ENCODE peak calls at places on chromosomes 3 and 15, in ten cellular contexts. E is glomerular endothelial cell; M is activated CD4-positive, CD25-positive, alpha-beta regulatory T cell; J is stimulated activated CD4-positive, alpha-beta T cell treated with anti-CD3 and anti-CD28 coated beads, Interleukin-4, amount 100 ng/mL, for 24 hours; C is retina; O is PC-3; I is Panc1; B is stimulated activated CD8-positive, alpha-beta memory T cell treated with anti-CD3 and anti-CD28 coated beads, Interleukin-2, amount 100 ng/mL, for 1 hour; K is fibroblast of the conjunctiva; V is CD4-positive, alpha-beta T cell. Y is an unnamed sample.

GRCh38 chr3:187694801-187695200 is 7.6 kb downstream of the RTP2 start:
- DNase-seq in J (no peak), V (no peak), M (no peak), O (no peak), E (no peak), I (no peak), K (no peak), C (no peak), B (no peak), Y (no peak)

GRCh38 chr3:7764091-7764490 is 737.5 kb upstream of the LMCD1 start:
- DNase-seq in I (no peak), M (no peak), B (no peak), J (no peak), O (no peak), K (no peak), V (no peak), C (no peak), E (no peak), Y (no peak)

GRCh38 chr3:110774496-110775265 is 296.9 kb upstream of the NECTIN3 start:
- DNase-seq in K (no peak), O (no peak), J (no peak), B (no peak), I (no peak), M (no peak), V (no peak), C (no peak), E (no peak), Y (no peak)

GRCh38 chr3:188122571-188123169 is 31.3 kb upstream of the LPP start:
- DNase-seq in V (no peak), J (no peak), I (no peak), B (no peak), K (no peak), E (no peak), C (no peak), M (no peak), O (no peak), Y (no peak)

GRCh38 chr3:175585898-175586297 is 726.8 kb downstream of the NAALADL2 start:
- DNase-seq in V (no peak), J (no peak), B (no peak), E (no peak), C (no peak), K (peak; percentile 1), M (no peak), O (peak; percentile 87), I (no peak), Y (no peak)

GRCh38 chr3:53303957-53304356 is 43.4 kb downstream of the DCP1A start:
- DNase-seq in J (no peak), C (no peak), K (no peak), V (no peak), E (no peak), B (no peak), O (no peak), M (no peak), I (no peak), Y (no peak)

GRCh38 chr15:79136434-79137046 is 46.0 kb upstream of the RASGRF1 start:
- DNase-seq in V (no peak), J (no peak), O (no peak), M (no peak), I (no peak), K (no peak), B (no peak), C (no peak), E (no peak), Y (no peak)

GRCh38 chr3:66993082-66993481 is 5.0 kb upstream of the KBTBD8 start:
- DNase-seq in C (no peak), O (no peak), V (no peak), J (no peak), M (no peak), E (no peak), I (no peak), B (no peak), K (no peak), Y (no peak)

GRCh38 chr3:177440456-177441105 is 243.3 kb upstream of the TBL1XR1 start:
- DNase-seq in O (peak; percentile 87), E (no peak), J (no peak), C (no peak), I (no peak), M (no peak), B (no peak), V (no peak), K (no peak), Y (no peak)

GRCh38 chr3:187963677-187964385 is 190.1 kb upstream of the LPP start:
- DNase-seq in B (no peak), O (no peak), J (no peak), M (no peak), V (no peak), I (no peak), E (no peak), K (no peak), C (no peak), Y (no peak)

GRCh38 chr3:24133942-24134341 is 188.9 kb downstream of the NR1D2 start:
- DNase-seq in E (no peak), C (no peak), I (no peak), K (no peak), V (no peak), J (no peak), B (no peak), O (no peak), M (no peak), Y (no peak)

GRCh38 chr3:51719413-51720025 is 12.7 kb downstream of the GRM2 start:
- DNase-seq in E (no peak), V (no peak), K (no peak), I (no peak), M (no peak), C (no peak), B (no peak), J (no peak), O (no peak), Y (no peak)

GRCh38 chr3:111998661-111999641 is at the start of gene TAGLN3:
- DNase-seq in C (peak; percentile 95), K (no peak), B (no peak), M (no peak), O (peak; percentile 33), I (no peak), E (no peak), V (no peak), J (no peak), Y (no peak)

GRCh38 chr3:24235121-24235520 is 259.5 kb downstream of the THRB start:
- DNase-seq in J (no peak), V (no peak), E (no peak), B (no peak), M (no peak), C (no peak), O (peak; percentile 86), I (no peak), K (no peak), Y (no peak)

GRCh38 chr3:4834403-4834866 is 144.8 kb upstream of the BHLHE40 start:
- DNase-seq in C (no peak), O (no peak), K (no peak), E (no peak), V (peak; percentile 62), B (peak; percentile 47), M (peak; percentile 20), J (peak; percentile 77), I (no peak), Y (peak; percentile 40)